ENCODE peak calls at places on chromosomes 7 and 10, in four cellular contexts. F is cardiac fibroblast, J is small intestine, E is pancreas. T is an unnamed sample.

GRCh38 chr10:123275183-123275549 is 121.0 kb downstream of the BUB3 start:
- DNase-seq in F (no peak), J (no peak), E (peak; percentile 58), T (no peak)

GRCh38 chr10:62795750-62796149 is 8.8 kb upstream of the ADO start:
- DNase-seq in F (no peak), J (no peak), E (no peak), T (no peak)

GRCh38 chr7:25073451-25073850 is 51.6 kb downstream of the CYCS start:
- DNase-seq in F (no peak), J (no peak), E (no peak), T (no peak)

GRCh38 chr7:43553999-43554398 is 28.9 kb upstream of the STK17A start:
- DNase-seq in F (peak; percentile 84), J (peak; percentile 49), E (no peak), T (no peak)

GRCh38 chr10:72175166-72175565 is 40.6 kb upstream of the ANAPC16 start:
- DNase-seq in F (peak; percentile 47), J (no peak), E (no peak), T (no peak)

GRCh38 chr10:48331436-48331835 is 25.0 kb downstream of the MAPK8 start:
- DNase-seq in F (no peak), J (no peak), E (no peak), T (no peak)

GRCh38 chr10:68992721-68993440 is 4.3 kb downstream of the KIFBP start:
- DNase-seq in F (peak; percentile 93), J (no peak), E (no peak), T (no peak)

GRCh38 chr7:116886550-116887156 is 24.3 kb downstream of the CAPZA2 start:
- DNase-seq in F (no peak), J (peak; percentile 37), E (no peak), T (no peak)

GRCh38 chr10:49419005-49419404 is 23.1 kb upstream of the DRGX start:
- DNase-seq in F (no peak), J (peak; percentile 15), E (no peak), T (no peak)

GRCh38 chr10:94902570-94902969 is 35.9 kb upstream of the CYP2C9 start:
- DNase-seq in F (no peak), J (peak; percentile 97), E (no peak), T (no peak)

GRCh38 chr7:35817930-35818329 is 17.1 kb downstream of the SEPTIN7 start:
- DNase-seq in F (no peak), J (no peak), E (no peak), T (no peak)

GRCh38 chr7:40808409-40808942 is 673.7 kb downstream of the SUGCT start:
- DNase-seq in F (peak; percentile 97), J (no peak), E (no peak), T (no peak)

GRCh38 chr10:7412482-7413251 is 1.8 kb upstream of the SFMBT2 start:
- DNase-seq in F (no peak), J (no peak), E (peak; percentile 64), T (peak; percentile 67)

GRCh38 chr10:119657725-119658124 is 6.5 kb downstream of the BAG3 start:
- DNase-seq in F (no peak), J (no peak), E (no peak), T (no peak)

GRCh38 chr7:1144269-1144771 is 15.7 kb downstream of the ZFAND2A start:
- DNase-seq in F (peak; percentile 39), J (no peak), E (no peak), T (no peak)

GRCh38 chr7:104089622-104090021 is 100.2 kb upstream of the RELN start:
- DNase-seq in F (no peak), J (no peak), E (no peak), T (no peak)

GRCh38 chr7:41189866-41190265 is 513.0 kb downstream of the INHBA start:
- DNase-seq in F (peak; percentile 85), J (no peak), E (no peak), T (no peak)

GRCh38 chr7:46131916-46132795 is 211.1 kb upstream of the IGFBP3 start:
- DNase-seq in F (no peak), J (no peak), E (no peak), T (no peak)

GRCh38 chr10:101777857-101778145 is 1.9 kb upstream of the FGF8 start:
- DNase-seq in F (no peak), J (peak; percentile 48), E (no peak), T (no peak)

GRCh38 chr10:70381491-70382421 is 669 bp downstream of the LRRC20 start:
- DNase-seq in F (peak; percentile 51), J (peak; percentile 33), E (peak; percentile 71), T (peak; percentile 63)

GRCh38 chr10:129891806-129892205 is 72.3 kb downstream of the EBF3 start:
- DNase-seq in F (peak; percentile 10), J (no peak), E (no peak), T (no peak)

GRCh38 chr7:92904292-92905131 is 68.1 kb upstream of the CDK6 start:
- DNase-seq in F (peak; percentile 72), J (peak; percentile 24), E (no peak), T (peak; percentile 30)

GRCh38 chr10:35422236-35422635 is 85.9 kb downstream of the CCNY start:
- DNase-seq in F (no peak), J (no peak), E (no peak), T (no peak)

GRCh38 chr10:45550903-45551302 is 121.7 kb downstream of the ZFAND4 start:
- DNase-seq in F (no peak), J (no peak), E (no peak), T (no peak)

GRCh38 chr7:43108255-43109011 is 4.0 kb upstream of the HECW1 start:
- DNase-seq in F (peak; percentile 69), J (peak; percentile 44), E (peak; percentile 82), T (peak; percentile 78)

GRCh38 chr10:69716711-69717560 is 84.8 kb upstream of the COL13A1 start:
- DNase-seq in F (peak; percentile 47), J (peak; percentile 72), E (peak; percentile 89), T (peak; percentile 71)

GRCh38 chr7:5426226-5426475 is 2.5 kb upstream of the TNRC18 start:
- DNase-seq in F (no peak), J (no peak), E (no peak), T (no peak)

GRCh38 chr10:9222917-9223316 is 1168.4 kb downstream of the GATA3 start:
- DNase-seq in F (peak; percentile 14), J (no peak), E (no peak), T (no peak)

GRCh38 chr7:141074162-141074989 is 512 bp downstream of the TMEM178B start:
- DNase-seq in F (no peak), J (no peak), E (peak; percentile 77), T (no peak)

GRCh38 chr7:142583424-142583823 is 165.8 kb upstream of the PRSS1 start:
- DNase-seq in F (peak; percentile 53), J (no peak), E (no peak), T (no peak)

GRCh38 chr7:34675749-34676374 is 17.8 kb downstream of the NPSR1 start:
- DNase-seq in F (peak; percentile 20), J (no peak), E (no peak), T (no peak)

GRCh38 chr7:128938524-128939074 is 872 bp downstream of the IRF5 start:
- DNase-seq in F (no peak), J (peak; percentile 42), E (no peak), T (peak; percentile 66)

GRCh38 chr7:24786941-24787340 is 29.7 kb upstream of the GSDME start:
- DNase-seq in F (peak; percentile 77), J (no peak), E (no peak), T (no peak)

GRCh38 chr10:60359066-60359465 is 30.6 kb downstream of the ANK3 start:
- DNase-seq in F (no peak), J (no peak), E (no peak), T (no peak)

GRCh38 chr10:97399843-97400545 is 1.1 kb downstream of the RRP12 start:
- DNase-seq in F (peak; percentile 68), J (peak; percentile 84), E (no peak), T (peak; percentile 53)

GRCh38 chr7:131326576-131326975 is 1.1 kb upstream of the MKLN1 start:
- DNase-seq in F (no peak), J (peak; percentile 33), E (no peak), T (no peak)
- H3K4me3 ChIP-seq in F (no peak overlapping the region), J (no peak overlapping the region), E (no peak overlapping the region), T (no peak overlapping the region)

GRCh38 chr7:151244871-151245346 is 3.6 kb downstream of the SMARCD3 start:
- DNase-seq in F (no peak), J (no peak), E (no peak), T (no peak)

GRCh38 chr7:151243045-151243349 is 5.5 kb downstream of the SMARCD3 start:
- DNase-seq in F (no peak), J (no peak), E (no peak), T (no peak)

GRCh38 chr7:151244156-151244870 is 4.2 kb downstream of the SMARCD3 start:
- DNase-seq in F (peak; percentile 58), J (peak; percentile 57), E (peak; percentile 68), T (peak; percentile 72)

GRCh38 chr7:151242181-151243044 is 6.1 kb downstream of the SMARCD3 start:
- DNase-seq in F (no peak), J (no peak), E (no peak), T (no peak)

DNA sequence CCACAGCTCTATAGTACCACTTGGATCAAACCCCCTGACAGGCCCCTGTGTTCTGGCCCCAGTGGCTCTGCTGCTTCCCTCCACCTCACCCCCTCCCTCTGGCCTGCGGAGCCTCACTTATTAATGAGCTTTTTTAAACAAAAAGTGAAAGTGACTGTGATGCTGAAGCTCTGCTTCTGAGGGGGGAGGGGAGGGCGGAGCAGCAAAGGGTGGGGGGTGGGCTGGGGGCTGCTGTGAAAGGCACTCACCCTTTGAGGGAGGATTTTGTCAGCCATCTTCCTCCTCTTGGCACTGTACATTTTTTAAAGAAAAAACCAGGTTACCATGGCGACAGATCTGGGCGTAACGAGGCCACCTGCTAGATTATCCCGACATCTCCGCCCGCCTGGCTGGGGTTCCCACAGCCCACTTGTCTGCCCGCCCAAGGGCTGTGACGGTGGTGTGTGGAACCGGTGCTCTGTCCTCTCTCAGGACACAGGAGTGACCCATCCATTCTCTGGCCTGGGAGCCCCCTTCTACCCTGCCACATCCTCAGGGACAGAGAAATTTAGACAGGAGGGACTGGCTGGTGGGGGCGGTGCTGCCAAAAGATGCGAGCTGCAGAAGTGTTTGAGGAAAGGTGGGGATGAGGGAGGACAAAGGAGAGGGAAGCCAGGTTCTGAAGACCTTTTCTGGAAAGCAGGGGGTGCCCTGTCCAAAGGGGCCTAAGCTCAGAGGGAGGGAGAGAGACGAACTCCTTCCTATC is 4.9 kb downstream of the SMARCD3 start:
- DNase-seq in F (no peak), J (peak; percentile 42), E (peak; percentile 48), T (no peak)
- H3K4me3 ChIP-seq in F (no peak overlapping the region), J (no peak overlapping the region), E (no peak overlapping the region), T (no peak overlapping the region)

DNA sequence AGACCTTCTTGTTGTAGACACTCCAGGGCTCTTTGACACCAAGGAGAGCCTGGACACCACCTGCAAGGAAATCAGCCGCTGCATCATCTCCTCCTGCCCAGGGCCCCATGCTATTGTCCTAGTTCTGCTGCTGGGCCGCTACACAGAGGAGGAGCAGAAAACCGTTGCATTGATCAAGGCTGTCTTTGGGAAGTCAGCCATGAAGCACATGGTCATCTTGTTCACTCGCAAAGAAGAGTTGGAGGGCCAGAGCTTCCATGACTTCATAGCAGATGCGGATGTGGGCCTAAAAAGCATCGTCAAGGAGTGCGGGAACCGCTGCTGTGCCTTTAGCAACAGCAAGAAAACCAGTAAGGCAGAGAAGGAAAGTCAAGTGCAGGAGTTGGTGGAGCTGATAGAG is 5.5 kb downstream of the GIMAP7 start:
- DNase-seq in F (no peak), J (no peak), E (no peak), T (no peak)
- H3K4me3 ChIP-seq in F (no peak overlapping the region), J (no peak overlapping the region), E (no peak overlapping the region), T (no peak overlapping the region)

GRCh38 chr10:12844796-12845524 is 156.6 kb downstream of the CCDC3 start:
- DNase-seq in F (peak; percentile 95), J (peak; percentile 8), E (no peak), T (peak; percentile 19)
- H3K4me3 ChIP-seq in F (no peak overlapping the region), J (no peak overlapping the region), E (no peak overlapping the region), T (no peak overlapping the region)

T was measured in mucosa of descending colon.